ENCODE peak calls at places on chromosomes 5 and 9, in six cellular contexts. One of them, this sample, is unnamed.
A peak's percentile ranks its signal among the peaks of the same experiment; 100 is the strongest.

GRCh38 chr9:70392189-70392588 is 22.3 kb downstream of the KLF9 start:
- DNase-seq in T-helper 2 cell: no peak
- DNase-seq in activated T-helper 1 cell treated with anti-CD3 and anti-CD28 coated beads, Interleukin-12 subunit alpha, Interleukin-12 subunit beta, Interleukin-2, Interleukin-4 antibody, amounts not matched to agents 30 ng/mL and 10 ng/mL and 1 ng/mL, durations not matched to agents 14 hours and 24 hours and 36 hours: no peak
- DNase-seq in pancreas: no peak
- DNase-seq in activated CD4-positive, alpha-beta T cell treated with anti-CD3 and anti-CD28 coated beads, Interleukin-2, amount 50 U/mL, for 1 hour: no peak
- DNase-seq in HS-27A: no peak
- DNase-seq in this sample: no peak

GRCh38 chr9:16255217-16255616 is 615.3 kb downstream of the BNC2 start:
- DNase-seq in pancreas: no peak
- DNase-seq in HS-27A: no peak
- DNase-seq in activated CD4-positive, alpha-beta T cell treated with anti-CD3 and anti-CD28 coated beads, Interleukin-2, amount 50 U/mL, for 1 hour: no peak
- DNase-seq in activated T-helper 1 cell treated with anti-CD3 and anti-CD28 coated beads, Interleukin-12 subunit alpha, Interleukin-12 subunit beta, Interleukin-2, Interleukin-4 antibody, amounts not matched to agents 30 ng/mL and 10 ng/mL and 1 ng/mL, durations not matched to agents 14 hours and 24 hours and 36 hours: no peak
- DNase-seq in T-helper 2 cell: no peak
- DNase-seq in this sample: no peak

GRCh38 chr5:77569409-77569808 is 69.1 kb downstream of the OTP start:
- DNase-seq in HS-27A: no peak
- DNase-seq in T-helper 2 cell: no peak
- DNase-seq in activated CD4-positive, alpha-beta T cell treated with anti-CD3 and anti-CD28 coated beads, Interleukin-2, amount 50 U/mL, for 1 hour: no peak
- DNase-seq in activated T-helper 1 cell treated with anti-CD3 and anti-CD28 coated beads, Interleukin-12 subunit alpha, Interleukin-12 subunit beta, Interleukin-2, Interleukin-4 antibody, amounts not matched to agents 30 ng/mL and 10 ng/mL and 1 ng/mL, durations not matched to agents 14 hours and 24 hours and 36 hours: no peak
- DNase-seq in pancreas: no peak
- DNase-seq in this sample: no peak

GRCh38 chr5:127870914-127871313 is 167.7 kb downstream of the CCDC192 start:
- DNase-seq in activated CD4-positive, alpha-beta T cell treated with anti-CD3 and anti-CD28 coated beads, Interleukin-2, amount 50 U/mL, for 1 hour: no peak
- DNase-seq in HS-27A: no peak
- DNase-seq in activated T-helper 1 cell treated with anti-CD3 and anti-CD28 coated beads, Interleukin-12 subunit alpha, Interleukin-12 subunit beta, Interleukin-2, Interleukin-4 antibody, amounts not matched to agents 30 ng/mL and 10 ng/mL and 1 ng/mL, durations not matched to agents 14 hours and 24 hours and 36 hours: no peak
- DNase-seq in pancreas: no peak
- DNase-seq in T-helper 2 cell: no peak
- DNase-seq in this sample: no peak

GRCh38 chr9:119029876-119030275 is 339.4 kb downstream of the BRINP1 start:
- DNase-seq in pancreas: no peak
- DNase-seq in activated T-helper 1 cell treated with anti-CD3 and anti-CD28 coated beads, Interleukin-12 subunit alpha, Interleukin-12 subunit beta, Interleukin-2, Interleukin-4 antibody, amounts not matched to agents 30 ng/mL and 10 ng/mL and 1 ng/mL, durations not matched to agents 14 hours and 24 hours and 36 hours: no peak
- DNase-seq in HS-27A: no peak
- DNase-seq in activated CD4-positive, alpha-beta T cell treated with anti-CD3 and anti-CD28 coated beads, Interleukin-2, amount 50 U/mL, for 1 hour: no peak
- DNase-seq in T-helper 2 cell: no peak
- DNase-seq in this sample: no peak

GRCh38 chr5:173291722-173292658 is 36.2 kb downstream of the STC2 start:
- DNase-seq in activated T-helper 1 cell treated with anti-CD3 and anti-CD28 coated beads, Interleukin-12 subunit alpha, Interleukin-12 subunit beta, Interleukin-2, Interleukin-4 antibody, amounts not matched to agents 30 ng/mL and 10 ng/mL and 1 ng/mL, durations not matched to agents 14 hours and 24 hours and 36 hours: no peak
- DNase-seq in pancreas: no peak
- DNase-seq in activated CD4-positive, alpha-beta T cell treated with anti-CD3 and anti-CD28 coated beads, Interleukin-2, amount 50 U/mL, for 1 hour: no peak
- DNase-seq in HS-27A: no peak
- DNase-seq in T-helper 2 cell: no peak
- DNase-seq in this sample: no peak

GRCh38 chr9:127779136-127779981 is 893 bp upstream of the SH2D3C start:
- DNase-seq in activated T-helper 1 cell treated with anti-CD3 and anti-CD28 coated beads, Interleukin-12 subunit alpha, Interleukin-12 subunit beta, Interleukin-2, Interleukin-4 antibody, amounts not matched to agents 30 ng/mL and 10 ng/mL and 1 ng/mL, durations not matched to agents 14 hours and 24 hours and 36 hours: peak; percentile 52
- DNase-seq in T-helper 2 cell: peak; percentile 48
- DNase-seq in HS-27A: no peak
- DNase-seq in activated CD4-positive, alpha-beta T cell treated with anti-CD3 and anti-CD28 coated beads, Interleukin-2, amount 50 U/mL, for 1 hour: peak; percentile 45
- DNase-seq in pancreas: no peak
- DNase-seq in this sample: peak; percentile 58

GRCh38 chr5:92500752-92501151 is 1080.3 kb downstream of the NR2F1-AS1 start:
- DNase-seq in HS-27A: no peak
- DNase-seq in T-helper 2 cell: no peak
- DNase-seq in activated CD4-positive, alpha-beta T cell treated with anti-CD3 and anti-CD28 coated beads, Interleukin-2, amount 50 U/mL, for 1 hour: no peak
- DNase-seq in pancreas: no peak
- DNase-seq in activated T-helper 1 cell treated with anti-CD3 and anti-CD28 coated beads, Interleukin-12 subunit alpha, Interleukin-12 subunit beta, Interleukin-2, Interleukin-4 antibody, amounts not matched to agents 30 ng/mL and 10 ng/mL and 1 ng/mL, durations not matched to agents 14 hours and 24 hours and 36 hours: no peak
- DNase-seq in this sample: no peak

GRCh38 chr9:131112374-131113159 is 12.8 kb upstream of the NUP214 start:
- DNase-seq in activated T-helper 1 cell treated with anti-CD3 and anti-CD28 coated beads, Interleukin-12 subunit alpha, Interleukin-12 subunit beta, Interleukin-2, Interleukin-4 antibody, amounts not matched to agents 30 ng/mL and 10 ng/mL and 1 ng/mL, durations not matched to agents 14 hours and 24 hours and 36 hours: no peak
- DNase-seq in pancreas: no peak
- DNase-seq in activated CD4-positive, alpha-beta T cell treated with anti-CD3 and anti-CD28 coated beads, Interleukin-2, amount 50 U/mL, for 1 hour: no peak
- DNase-seq in HS-27A: no peak
- DNase-seq in T-helper 2 cell: no peak
- DNase-seq in this sample: peak; percentile 23

GRCh38 chr9:94772654-94773303 is 46.3 kb downstream of the AOPEP start:
- DNase-seq in HS-27A: no peak
- DNase-seq in activated T-helper 1 cell treated with anti-CD3 and anti-CD28 coated beads, Interleukin-12 subunit alpha, Interleukin-12 subunit beta, Interleukin-2, Interleukin-4 antibody, amounts not matched to agents 30 ng/mL and 10 ng/mL and 1 ng/mL, durations not matched to agents 14 hours and 24 hours and 36 hours: no peak
- DNase-seq in pancreas: no peak
- DNase-seq in activated CD4-positive, alpha-beta T cell treated with anti-CD3 and anti-CD28 coated beads, Interleukin-2, amount 50 U/mL, for 1 hour: no peak
- DNase-seq in T-helper 2 cell: no peak
- DNase-seq in this sample: no peak

GRCh38 chr5:43335681-43336080 is 22.5 kb upstream of the HMGCS1 start:
- DNase-seq in T-helper 2 cell: no peak
- DNase-seq in HS-27A: no peak
- DNase-seq in activated T-helper 1 cell treated with anti-CD3 and anti-CD28 coated beads, Interleukin-12 subunit alpha, Interleukin-12 subunit beta, Interleukin-2, Interleukin-4 antibody, amounts not matched to agents 30 ng/mL and 10 ng/mL and 1 ng/mL, durations not matched to agents 14 hours and 24 hours and 36 hours: no peak
- DNase-seq in activated CD4-positive, alpha-beta T cell treated with anti-CD3 and anti-CD28 coated beads, Interleukin-2, amount 50 U/mL, for 1 hour: no peak
- DNase-seq in pancreas: no peak
- DNase-seq in this sample: no peak

GRCh38 chr5:14518638-14519037 is 63.0 kb upstream of the OTULINL start:
- DNase-seq in pancreas: no peak
- DNase-seq in T-helper 2 cell: no peak
- DNase-seq in activated CD4-positive, alpha-beta T cell treated with anti-CD3 and anti-CD28 coated beads, Interleukin-2, amount 50 U/mL, for 1 hour: no peak
- DNase-seq in activated T-helper 1 cell treated with anti-CD3 and anti-CD28 coated beads, Interleukin-12 subunit alpha, Interleukin-12 subunit beta, Interleukin-2, Interleukin-4 antibody, amounts not matched to agents 30 ng/mL and 10 ng/mL and 1 ng/mL, durations not matched to agents 14 hours and 24 hours and 36 hours: no peak
- DNase-seq in HS-27A: no peak
- DNase-seq in this sample: no peak

GRCh38 chr9:77384406-77384805 is 207.1 kb downstream of the VPS13A start:
- DNase-seq in HS-27A: peak; percentile 51
- DNase-seq in pancreas: no peak
- DNase-seq in T-helper 2 cell: no peak
- DNase-seq in activated CD4-positive, alpha-beta T cell treated with anti-CD3 and anti-CD28 coated beads, Interleukin-2, amount 50 U/mL, for 1 hour: no peak
- DNase-seq in activated T-helper 1 cell treated with anti-CD3 and anti-CD28 coated beads, Interleukin-12 subunit alpha, Interleukin-12 subunit beta, Interleukin-2, Interleukin-4 antibody, amounts not matched to agents 30 ng/mL and 10 ng/mL and 1 ng/mL, durations not matched to agents 14 hours and 24 hours and 36 hours: no peak
- DNase-seq in this sample: no peak

GRCh38 chr5:36090033-36090432 is 23.4 kb upstream of the UGT3A2 start:
- DNase-seq in pancreas: no peak
- DNase-seq in activated T-helper 1 cell treated with anti-CD3 and anti-CD28 coated beads, Interleukin-12 subunit alpha, Interleukin-12 subunit beta, Interleukin-2, Interleukin-4 antibody, amounts not matched to agents 30 ng/mL and 10 ng/mL and 1 ng/mL, durations not matched to agents 14 hours and 24 hours and 36 hours: no peak
- DNase-seq in activated CD4-positive, alpha-beta T cell treated with anti-CD3 and anti-CD28 coated beads, Interleukin-2, amount 50 U/mL, for 1 hour: no peak
- DNase-seq in HS-27A: no peak
- DNase-seq in T-helper 2 cell: no peak
- DNase-seq in this sample: no peak

GRCh38 chr9:76716270-76716669 is 48.0 kb upstream of the PCA3 start:
- DNase-seq in T-helper 2 cell: no peak
- DNase-seq in activated T-helper 1 cell treated with anti-CD3 and anti-CD28 coated beads, Interleukin-12 subunit alpha, Interleukin-12 subunit beta, Interleukin-2, Interleukin-4 antibody, amounts not matched to agents 30 ng/mL and 10 ng/mL and 1 ng/mL, durations not matched to agents 14 hours and 24 hours and 36 hours: no peak
- DNase-seq in HS-27A: no peak
- DNase-seq in pancreas: no peak
- DNase-seq in activated CD4-positive, alpha-beta T cell treated with anti-CD3 and anti-CD28 coated beads, Interleukin-2, amount 50 U/mL, for 1 hour: no peak
- DNase-seq in this sample: no peak

GRCh38 chr5:65858316-65858715 is 68.1 kb upstream of the ERBIN start:
- DNase-seq in activated T-helper 1 cell treated with anti-CD3 and anti-CD28 coated beads, Interleukin-12 subunit alpha, Interleukin-12 subunit beta, Interleukin-2, Interleukin-4 antibody, amounts not matched to agents 30 ng/mL and 10 ng/mL and 1 ng/mL, durations not matched to agents 14 hours and 24 hours and 36 hours: no peak
- DNase-seq in activated CD4-positive, alpha-beta T cell treated with anti-CD3 and anti-CD28 coated beads, Interleukin-2, amount 50 U/mL, for 1 hour: no peak
- DNase-seq in T-helper 2 cell: no peak
- DNase-seq in pancreas: no peak
- DNase-seq in HS-27A: no peak
- DNase-seq in this sample: no peak

GRCh38 chr5:74256947-74257573 is 383.5 kb downstream of the ENC1 start:
- DNase-seq in pancreas: no peak
- DNase-seq in HS-27A: no peak
- DNase-seq in activated T-helper 1 cell treated with anti-CD3 and anti-CD28 coated beads, Interleukin-12 subunit alpha, Interleukin-12 subunit beta, Interleukin-2, Interleukin-4 antibody, amounts not matched to agents 30 ng/mL and 10 ng/mL and 1 ng/mL, durations not matched to agents 14 hours and 24 hours and 36 hours: no peak
- DNase-seq in T-helper 2 cell: no peak
- DNase-seq in activated CD4-positive, alpha-beta T cell treated with anti-CD3 and anti-CD28 coated beads, Interleukin-2, amount 50 U/mL, for 1 hour: no peak
- DNase-seq in this sample: no peak

GRCh38 chr5:130400091-130400490 is 495.8 kb downstream of the CHSY3 start:
- DNase-seq in HS-27A: peak; percentile 8
- DNase-seq in pancreas: no peak
- DNase-seq in T-helper 2 cell: no peak
- DNase-seq in activated T-helper 1 cell treated with anti-CD3 and anti-CD28 coated beads, Interleukin-12 subunit alpha, Interleukin-12 subunit beta, Interleukin-2, Interleukin-4 antibody, amounts not matched to agents 30 ng/mL and 10 ng/mL and 1 ng/mL, durations not matched to agents 14 hours and 24 hours and 36 hours: no peak
- DNase-seq in activated CD4-positive, alpha-beta T cell treated with anti-CD3 and anti-CD28 coated beads, Interleukin-2, amount 50 U/mL, for 1 hour: no peak
- DNase-seq in this sample: no peak

GRCh38 chr9:123647145-123647544 is 282.8 kb downstream of the DENND1A start:
- DNase-seq in activated CD4-positive, alpha-beta T cell treated with anti-CD3 and anti-CD28 coated beads, Interleukin-2, amount 50 U/mL, for 1 hour: no peak
- DNase-seq in pancreas: no peak
- DNase-seq in activated T-helper 1 cell treated with anti-CD3 and anti-CD28 coated beads, Interleukin-12 subunit alpha, Interleukin-12 subunit beta, Interleukin-2, Interleukin-4 antibody, amounts not matched to agents 30 ng/mL and 10 ng/mL and 1 ng/mL, durations not matched to agents 14 hours and 24 hours and 36 hours: no peak
- DNase-seq in T-helper 2 cell: no peak
- DNase-seq in HS-27A: no peak
- DNase-seq in this sample: no peak

GRCh38 chr9:34085581-34086500 is 37.2 kb upstream of the UBAP2 start:
- DNase-seq in HS-27A: no peak
- DNase-seq in T-helper 2 cell: no peak
- DNase-seq in pancreas: no peak
- DNase-seq in activated T-helper 1 cell treated with anti-CD3 and anti-CD28 coated beads, Interleukin-12 subunit alpha, Interleukin-12 subunit beta, Interleukin-2, Interleukin-4 antibody, amounts not matched to agents 30 ng/mL and 10 ng/mL and 1 ng/mL, durations not matched to agents 14 hours and 24 hours and 36 hours: no peak
- DNase-seq in activated CD4-positive, alpha-beta T cell treated with anti-CD3 and anti-CD28 coated beads, Interleukin-2, amount 50 U/mL, for 1 hour: no peak
- DNase-seq in this sample: peak; percentile 1

GRCh38 chr9:82934949-82935348 is 128.0 kb downstream of the RASEF start:
- DNase-seq in pancreas: peak; percentile 22
- DNase-seq in HS-27A: no peak
- DNase-seq in activated CD4-positive, alpha-beta T cell treated with anti-CD3 and anti-CD28 coated beads, Interleukin-2, amount 50 U/mL, for 1 hour: no peak
- DNase-seq in activated T-helper 1 cell treated with anti-CD3 and anti-CD28 coated beads, Interleukin-12 subunit alpha, Interleukin-12 subunit beta, Interleukin-2, Interleukin-4 antibody, amounts not matched to agents 30 ng/mL and 10 ng/mL and 1 ng/mL, durations not matched to agents 14 hours and 24 hours and 36 hours: no peak
- DNase-seq in T-helper 2 cell: no peak
- DNase-seq in this sample: no peak

GRCh38 chr5:111163000-111163399 is 61.2 kb upstream of the CAMK4 start:
- DNase-seq in HS-27A: no peak
- DNase-seq in activated T-helper 1 cell treated with anti-CD3 and anti-CD28 coated beads, Interleukin-12 subunit alpha, Interleukin-12 subunit beta, Interleukin-2, Interleukin-4 antibody, amounts not matched to agents 30 ng/mL and 10 ng/mL and 1 ng/mL, durations not matched to agents 14 hours and 24 hours and 36 hours: no peak
- DNase-seq in pancreas: no peak
- DNase-seq in T-helper 2 cell: no peak
- DNase-seq in activated CD4-positive, alpha-beta T cell treated with anti-CD3 and anti-CD28 coated beads, Interleukin-2, amount 50 U/mL, for 1 hour: no peak
- DNase-seq in this sample: no peak

This sample was measured in right lobe of liver.